ENCODE peak calls at places on chromosome 5, in seven cellular contexts. A is CD8-positive, alpha-beta T cell; K is HCT116; G is foreskin fibroblast; H is progenitor cell of endocrine pancreas; Y is RWPE1; W is fibroblast of pulmonary artery. T is an unnamed sample.

GRCh38 chr5:179195561-179196419 is 135.6 kb downstream of the ZNF354C start:
- DNase-seq in A (no peak), K (no peak), G (peak), H (no peak), Y (no peak), W (no peak), T (no peak)

GRCh38 chr5:38783011-38783551 is 62.7 kb upstream of the OSMR start:
- DNase-seq in A (no peak), K (no peak), G (peak), H (no peak), Y (peak), W (peak), T (no peak)

GRCh38 chr5:64347308-64347707 is 158.5 kb upstream of the RGS7BP start:
- DNase-seq in A (no peak), K (no peak), G (no peak), H (no peak), Y (peak), W (peak), T (no peak)

GRCh38 chr5:145978672-145979071 is 42.3 kb downstream of the SH3RF2 start:
- DNase-seq in A (no peak), K (no peak), G (no peak), H (no peak), Y (no peak), W (no peak), T (no peak)

GRCh38 chr5:177426566-177427210 is at the start of gene GRK6:
- DNase-seq in A (peak), K (no peak), G (no peak), H (no peak), Y (peak), W (no peak), T (no peak)

GRCh38 chr5:109911731-109912130 is 222.0 kb downstream of the MAN2A1 start:
- DNase-seq in A (no peak), K (no peak), G (peak), H (no peak), Y (no peak), W (peak), T (no peak)

GRCh38 chr5:68428232-68428811 is 212.8 kb downstream of the PIK3R1 start:
- DNase-seq in A (no peak), K (no peak), G (no peak), H (no peak), Y (no peak), W (no peak), T (no peak)

GRCh38 chr5:137137013-137137632 is 362.0 kb downstream of the SPOCK1 start:
- DNase-seq in A (no peak), K (no peak), G (no peak), H (no peak), Y (no peak), W (peak), T (no peak)

GRCh38 chr5:77010281-77010680 is 19.9 kb upstream of the AGGF1 start:
- DNase-seq in A (no peak), K (no peak), G (no peak), H (no peak), Y (no peak), W (no peak), T (no peak)
- TF ChIP-seq CTCF in A (no peak), K (no peak), G (no peak), H (no peak), Y (no peak), W (no peak), T (no peak)

GRCh38 chr5:123790226-123790625 is 278.2 kb downstream of the CSNK1G3 start:
- DNase-seq in A (no peak), K (no peak), G (no peak), H (no peak), Y (no peak), W (no peak), T (no peak)

GRCh38 chr5:123787136-123787535 is 275.2 kb downstream of the CSNK1G3 start:
- DNase-seq in A (no peak), K (no peak), G (no peak), H (no peak), Y (no peak), W (no peak), T (no peak)

GRCh38 chr5:123786411-123786810 is 274.4 kb downstream of the CSNK1G3 start:
- DNase-seq in A (no peak), K (no peak), G (peak), H (no peak), Y (no peak), W (no peak), T (no peak)

DNA sequence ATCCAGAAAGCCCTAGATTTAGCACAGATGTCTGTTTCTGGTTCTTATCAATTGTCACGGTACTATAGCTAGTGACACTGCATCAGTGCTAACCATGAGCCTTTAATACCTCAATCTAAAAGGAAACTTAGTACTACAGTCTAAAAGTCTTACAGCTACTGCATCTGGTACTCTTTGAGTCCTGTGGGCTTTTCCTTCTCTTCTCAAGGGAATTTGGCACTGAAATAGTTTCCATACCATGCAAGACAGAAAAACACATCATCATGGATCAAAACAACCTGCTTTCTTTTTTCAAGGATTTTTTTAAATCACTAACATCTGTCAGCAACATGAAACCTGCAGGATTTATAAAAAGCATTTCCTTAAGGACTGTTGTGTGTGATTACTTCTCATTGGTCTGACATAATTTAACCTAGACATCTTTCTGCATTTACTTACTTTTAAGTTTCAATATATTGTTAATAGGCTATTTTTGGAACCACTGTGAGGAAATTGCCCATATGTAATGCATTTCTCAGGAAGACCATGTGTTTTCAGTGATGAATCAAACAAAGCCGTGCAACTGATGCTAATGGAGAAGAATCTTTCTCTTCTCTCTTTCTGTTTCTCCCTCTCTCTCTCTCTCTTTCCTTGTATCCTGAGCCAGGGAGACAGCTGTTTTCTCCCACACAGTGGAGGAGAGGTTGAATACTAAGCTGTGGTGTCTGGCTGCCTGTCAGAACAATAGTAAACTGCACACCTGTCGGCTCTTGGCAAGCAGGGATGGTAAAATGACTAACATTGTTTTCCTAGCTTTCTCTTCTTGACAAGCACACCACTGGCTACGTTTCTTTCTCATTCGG is 273.4 kb downstream of the CSNK1G3 start:
- DNase-seq in A (no peak), K (no peak), G (peak), H (no peak), Y (peak), W (peak), T (no peak)
- TF ChIP-seq CTCF in A (no peak), K (no peak), G (no peak), H (no peak), Y (no peak), W (no peak), T (no peak)

DNA sequence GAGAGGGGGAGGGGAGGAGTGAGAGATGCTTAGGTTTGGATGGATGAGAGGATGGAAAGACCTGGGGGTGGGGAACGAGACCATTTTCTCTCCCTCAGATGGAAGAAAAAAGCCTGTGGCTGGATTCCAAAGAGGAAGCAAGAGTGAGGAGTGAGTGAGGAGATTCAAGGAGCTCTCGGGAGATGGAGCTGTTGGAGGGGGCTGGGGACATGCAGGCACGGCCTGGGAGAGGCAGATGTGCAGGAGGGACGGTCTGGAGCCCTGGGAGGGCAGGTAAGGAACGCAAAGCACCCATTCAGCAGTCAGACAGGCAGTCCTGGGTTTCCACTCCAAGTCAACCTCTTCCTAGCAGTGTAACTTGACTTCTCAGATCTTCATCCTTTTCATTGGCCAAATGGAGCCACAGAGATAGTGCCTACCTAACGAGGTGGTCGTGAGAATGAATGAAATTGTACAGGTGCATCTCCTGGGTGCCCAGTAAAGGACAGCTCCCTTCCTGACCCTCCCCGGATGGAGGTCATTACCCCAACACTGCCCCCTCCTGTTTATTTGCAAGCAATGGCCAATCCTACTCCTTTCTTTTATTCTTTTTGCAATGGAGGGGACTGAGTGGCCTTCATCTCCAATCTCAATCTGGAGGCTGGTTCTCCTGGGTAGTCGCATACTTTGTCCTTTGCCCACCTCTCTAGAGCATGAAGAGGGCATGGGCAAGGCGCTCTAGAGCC is 52.2 kb downstream of the PCDH1 start:
- DNase-seq in A (no peak), K (no peak), G (no peak), H (no peak), Y (no peak), W (no peak), T (no peak)
- TF ChIP-seq CTCF in A (no peak), K (peak), G (no peak), H (peak), Y (no peak), W (peak), T (no peak)

GRCh38 chr5:152607393-152608165 is 202.5 kb upstream of the NMUR2 start:
- DNase-seq in A (no peak), K (no peak), G (no peak), H (no peak), Y (no peak), W (no peak), T (no peak)

GRCh38 chr5:152606739-152607138 is 201.7 kb upstream of the NMUR2 start:
- DNase-seq in A (no peak), K (no peak), G (no peak), H (no peak), Y (no peak), W (no peak), T (no peak)

GRCh38 chr5:152599096-152599495 is 194.0 kb upstream of the NMUR2 start:
- DNase-seq in A (no peak), K (no peak), G (no peak), H (no peak), Y (no peak), W (no peak), T (no peak)

DNA sequence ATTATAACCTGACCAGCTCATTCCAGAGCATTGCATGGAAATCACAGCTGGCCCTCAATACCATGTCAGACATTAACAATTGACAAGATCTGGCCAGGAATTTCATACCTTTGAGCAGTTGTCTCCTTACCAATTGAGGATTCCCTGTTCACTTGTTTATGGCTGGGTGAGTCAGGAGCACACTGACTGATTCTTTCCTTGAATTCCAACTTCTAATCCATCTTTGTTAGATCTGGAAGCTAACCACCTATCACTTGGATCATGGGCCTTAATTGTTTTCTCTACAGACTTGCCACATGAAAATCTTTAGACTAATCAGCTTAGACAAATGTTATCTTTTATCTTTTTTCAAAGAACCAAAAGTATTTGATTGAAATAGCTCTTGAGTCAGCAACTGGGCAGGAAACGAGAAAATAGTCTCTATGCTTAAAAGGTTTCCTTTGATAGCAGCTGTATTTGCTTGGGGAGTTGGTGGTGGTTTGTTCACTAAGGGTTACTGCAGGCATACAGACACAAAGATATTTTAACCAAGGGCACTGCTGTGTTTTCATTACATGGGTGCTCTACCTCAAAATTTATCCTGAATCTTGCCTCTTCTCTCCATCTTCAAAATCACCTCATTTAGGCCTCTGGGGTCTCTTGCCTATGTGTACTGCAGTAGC is 196.9 kb upstream of the NMUR2 start:
- DNase-seq in A (no peak), K (no peak), G (no peak), H (no peak), Y (no peak), W (no peak), T (no peak)
- TF ChIP-seq CTCF in A (no peak), K (no peak), G (no peak), H (no peak), Y (no peak), W (no peak), T (no peak)

T was measured in endothelial cell.